ENCODE peak calls at places on chromosomes 1 and 21, in six cellular contexts. One of them, this sample, is unnamed. For H3K4me1, the result is how much of the 10 kb centered on the place peaks cover.

GRCh38 chr1:157992031-157992568 is 1.3 kb upstream of the KIRREL1 start:
- DNase-seq in tibial artery: peak
- DNase-seq in fibroblast of lung: peak
- DNase-seq in H9: peak
- DNase-seq in body of pancreas: peak
- DNase-seq in hepatocyte: peak
- DNase-seq in this sample: peak

GRCh38 chr21:38114717-38115333 is 142.0 kb upstream of the KCNJ15 start:
- DNase-seq in tibial artery: no peak
- DNase-seq in fibroblast of lung: no peak
- DNase-seq in H9: no peak
- DNase-seq in body of pancreas: no peak
- DNase-seq in hepatocyte: no peak
- DNase-seq in this sample: no peak

GRCh38 chr1:55064071-55064581 is 24.8 kb downstream of the PCSK9 start:
- DNase-seq in tibial artery: no peak
- DNase-seq in fibroblast of lung: peak
- DNase-seq in H9: peak
- DNase-seq in body of pancreas: no peak
- DNase-seq in hepatocyte: peak
- DNase-seq in this sample: no peak

GRCh38 chr1:230215049-230215448 is 148.0 kb downstream of the GALNT2 start:
- DNase-seq in tibial artery: peak
- DNase-seq in fibroblast of lung: peak
- DNase-seq in H9: peak
- DNase-seq in body of pancreas: peak
- DNase-seq in hepatocyte: peak
- DNase-seq in this sample: peak

GRCh38 chr1:204623894-204624361 is 61.6 kb downstream of the LRRN2 start:
- DNase-seq in tibial artery: no peak
- DNase-seq in fibroblast of lung: no peak
- DNase-seq in H9: peak
- DNase-seq in body of pancreas: no peak
- DNase-seq in hepatocyte: peak
- DNase-seq in this sample: no peak

GRCh38 chr1:31421404-31422040 is 8.5 kb downstream of the SERINC2 start:
- DNase-seq in tibial artery: no peak
- DNase-seq in fibroblast of lung: peak
- DNase-seq in H9: peak
- DNase-seq in body of pancreas: peak
- DNase-seq in hepatocyte: no peak
- DNase-seq in this sample: no peak

GRCh38 chr1:116506132-116507004 is 64.5 kb downstream of the CD58 start:
- DNase-seq in tibial artery: no peak
- DNase-seq in fibroblast of lung: peak
- DNase-seq in H9: no peak
- DNase-seq in body of pancreas: no peak
- DNase-seq in hepatocyte: peak
- DNase-seq in this sample: peak

GRCh38 chr1:97174039-97174704 is 452.6 kb downstream of the PTBP2 start:
- DNase-seq in tibial artery: no peak
- DNase-seq in fibroblast of lung: peak
- DNase-seq in H9: no peak
- DNase-seq in body of pancreas: no peak
- DNase-seq in hepatocyte: no peak
- DNase-seq in this sample: no peak

GRCh38 chr1:153506831-153507413 is 28.9 kb downstream of the S100A6 start:
- DNase-seq in tibial artery: peak
- DNase-seq in fibroblast of lung: peak
- DNase-seq in H9: no peak
- DNase-seq in body of pancreas: peak
- DNase-seq in hepatocyte: peak
- DNase-seq in this sample: peak

GRCh38 chr1:50369830-50370229 is 53.4 kb downstream of the DMRTA2 start:
- DNase-seq in tibial artery: no peak
- DNase-seq in fibroblast of lung: no peak
- DNase-seq in H9: peak
- DNase-seq in body of pancreas: no peak
- DNase-seq in hepatocyte: no peak
- DNase-seq in this sample: no peak

GRCh38 chr1:111730706-111731105 is 8.5 kb downstream of the INKA2 start:
- DNase-seq in tibial artery: no peak
- DNase-seq in fibroblast of lung: no peak
- DNase-seq in H9: no peak
- DNase-seq in body of pancreas: no peak
- DNase-seq in hepatocyte: no peak
- DNase-seq in this sample: no peak

GRCh38 chr1:17867470-17867869 is 112.3 kb downstream of the ACTL8 start:
- DNase-seq in tibial artery: no peak
- DNase-seq in fibroblast of lung: no peak
- DNase-seq in H9: no peak
- DNase-seq in body of pancreas: no peak
- DNase-seq in hepatocyte: no peak
- DNase-seq in this sample: no peak

GRCh38 chr1:22231995-22232690 is 89.2 kb upstream of the WNT4 start:
- DNase-seq in tibial artery: no peak
- DNase-seq in fibroblast of lung: no peak
- DNase-seq in H9: no peak
- DNase-seq in body of pancreas: no peak
- DNase-seq in hepatocyte: no peak
- DNase-seq in this sample: no peak

GRCh38 chr1:2432519-2432918 is 20.2 kb upstream of the PEX10 start:
- DNase-seq in tibial artery: no peak
- DNase-seq in fibroblast of lung: no peak
- DNase-seq in H9: no peak
- DNase-seq in body of pancreas: no peak
- DNase-seq in hepatocyte: no peak
- DNase-seq in this sample: no peak

GRCh38 chr21:46228345-46229051 is at the start of gene LSS:
- DNase-seq in tibial artery: peak
- DNase-seq in fibroblast of lung: peak
- DNase-seq in H9: peak
- DNase-seq in body of pancreas: peak
- DNase-seq in hepatocyte: peak
- DNase-seq in this sample: peak

GRCh38 chr1:172680244-172680643 is 21.3 kb downstream of the FASLG start:
- DNase-seq in tibial artery: no peak
- DNase-seq in fibroblast of lung: no peak
- DNase-seq in H9: no peak
- DNase-seq in body of pancreas: no peak
- DNase-seq in hepatocyte: no peak
- DNase-seq in this sample: no peak

GRCh38 chr1:115251856-115252255 is 86.2 kb downstream of the NGF start:
- DNase-seq in tibial artery: no peak
- DNase-seq in fibroblast of lung: peak
- DNase-seq in H9: no peak
- DNase-seq in body of pancreas: no peak
- DNase-seq in hepatocyte: peak
- DNase-seq in this sample: no peak

GRCh38 chr1:207007352-207008033 is 25.1 kb downstream of the C1orf116 start:
- DNase-seq in tibial artery: no peak
- DNase-seq in fibroblast of lung: peak
- DNase-seq in H9: no peak
- DNase-seq in body of pancreas: peak
- DNase-seq in hepatocyte: no peak
- DNase-seq in this sample: peak

GRCh38 chr1:116115476-116115875 is 4.3 kb downstream of the MAB21L3 start:
- DNase-seq in tibial artery: no peak
- DNase-seq in fibroblast of lung: peak
- DNase-seq in H9: no peak
- DNase-seq in body of pancreas: no peak
- DNase-seq in hepatocyte: no peak
- DNase-seq in this sample: no peak

GRCh38 chr1:223125249-223125648 is 17.8 kb downstream of the TLR5 start:
- DNase-seq in tibial artery: no peak
- DNase-seq in fibroblast of lung: no peak
- DNase-seq in H9: no peak
- DNase-seq in body of pancreas: no peak
- DNase-seq in hepatocyte: no peak
- DNase-seq in this sample: no peak

GRCh38 chr1:7385471-7386225 is 385.4 kb upstream of the VAMP3 start:
- DNase-seq in tibial artery: peak
- DNase-seq in fibroblast of lung: no peak
- DNase-seq in H9: peak
- DNase-seq in body of pancreas: no peak
- DNase-seq in hepatocyte: no peak
- DNase-seq in this sample: no peak

GRCh38 chr1:97920275-97920831 is 481 bp downstream of the DPYD start:
- DNase-seq in tibial artery: no peak
- DNase-seq in fibroblast of lung: peak
- DNase-seq in H9: no peak
- DNase-seq in body of pancreas: no peak
- DNase-seq in hepatocyte: no peak
- DNase-seq in this sample: no peak

GRCh38 chr1:83641206-83641658 is 357.7 kb downstream of the TTLL7 start:
- DNase-seq in tibial artery: no peak
- DNase-seq in fibroblast of lung: peak
- DNase-seq in H9: peak
- DNase-seq in body of pancreas: no peak
- DNase-seq in hepatocyte: peak
- DNase-seq in this sample: no peak

GRCh38 chr1:114554577-114554976 is 26.8 kb downstream of the BCAS2 start:
- DNase-seq in tibial artery: no peak
- DNase-seq in fibroblast of lung: no peak
- DNase-seq in H9: no peak
- DNase-seq in body of pancreas: no peak
- DNase-seq in hepatocyte: no peak
- DNase-seq in this sample: peak

GRCh38 chr21:33117268-33117888 is 47.4 kb downstream of the OLIG1 start:
- DNase-seq in tibial artery: no peak
- DNase-seq in fibroblast of lung: no peak
- DNase-seq in H9: no peak
- DNase-seq in body of pancreas: no peak
- DNase-seq in hepatocyte: no peak
- DNase-seq in this sample: no peak

GRCh38 chr21:36859744-36860501 is 106.5 kb downstream of the HLCS start:
- DNase-seq in tibial artery: peak
- DNase-seq in fibroblast of lung: peak
- DNase-seq in H9: peak
- DNase-seq in body of pancreas: peak
- DNase-seq in hepatocyte: peak
- DNase-seq in this sample: peak

GRCh38 chr1:159853417-159853816 is 9.0 kb downstream of the VSIG8 start:
- DNase-seq in tibial artery: no peak
- DNase-seq in fibroblast of lung: peak
- DNase-seq in H9: no peak
- DNase-seq in body of pancreas: no peak
- DNase-seq in hepatocyte: no peak
- DNase-seq in this sample: no peak
- H3K27ac ChIP-seq in tibial artery: peak
- H3K27ac ChIP-seq in fibroblast of lung: no peak
- H3K27ac ChIP-seq in H9: no peak
- H3K27ac ChIP-seq in body of pancreas: peak
- H3K27ac ChIP-seq in hepatocyte: peak
- H3K27ac ChIP-seq in this sample: no peak

GRCh38 chr1:214287884-214288283 is 6.9 kb downstream of the SMYD2 start:
- DNase-seq in tibial artery: no peak
- DNase-seq in fibroblast of lung: no peak
- DNase-seq in H9: no peak
- DNase-seq in body of pancreas: no peak
- DNase-seq in hepatocyte: no peak
- DNase-seq in this sample: no peak
- H3K4me1 ChIP-seq in tibial artery: under half
- H3K4me1 ChIP-seq in fibroblast of lung: under half
- H3K4me1 ChIP-seq in H9: under half
- H3K4me1 ChIP-seq in body of pancreas: under half
- H3K4me1 ChIP-seq in hepatocyte: under half
- H3K4me1 ChIP-seq in this sample: under half

DNA sequence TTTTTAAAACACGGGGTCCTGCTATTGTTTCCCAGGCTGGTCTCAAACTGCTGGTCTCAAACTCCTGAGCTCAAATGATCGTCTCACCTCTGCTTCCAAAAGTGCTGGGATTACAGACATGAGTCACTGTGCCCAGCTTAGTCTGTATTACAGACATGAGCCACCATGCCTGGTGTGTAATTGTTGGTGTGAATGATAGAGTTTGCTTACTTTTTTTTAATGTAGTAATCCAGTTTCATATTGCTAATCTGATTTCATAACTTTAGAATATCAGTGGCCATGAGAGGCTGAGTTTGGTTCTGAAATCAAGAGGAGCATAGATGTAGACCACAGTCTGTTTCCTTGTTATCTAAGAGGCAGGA is 3.4 kb downstream of the EPB41 start:
- DNase-seq in tibial artery: no peak
- DNase-seq in fibroblast of lung: no peak
- DNase-seq in H9: no peak
- DNase-seq in body of pancreas: no peak
- DNase-seq in hepatocyte: no peak
- DNase-seq in this sample: no peak
- H3K27ac ChIP-seq in tibial artery: no peak
- H3K27ac ChIP-seq in fibroblast of lung: no peak
- H3K27ac ChIP-seq in H9: no peak
- H3K27ac ChIP-seq in body of pancreas: no peak
- H3K27ac ChIP-seq in hepatocyte: no peak
- H3K27ac ChIP-seq in this sample: no peak

GRCh38 chr1:233112184-233113008 is 162.0 kb downstream of the NTPCR start:
- DNase-seq in tibial artery: no peak
- DNase-seq in fibroblast of lung: peak
- DNase-seq in H9: no peak
- DNase-seq in body of pancreas: no peak
- DNase-seq in hepatocyte: no peak
- DNase-seq in this sample: no peak

GRCh38 chr1:233105225-233105624 is 154.8 kb downstream of the NTPCR start:
- DNase-seq in tibial artery: no peak
- DNase-seq in fibroblast of lung: peak
- DNase-seq in H9: no peak
- DNase-seq in body of pancreas: no peak
- DNase-seq in hepatocyte: no peak
- DNase-seq in this sample: no peak

GRCh38 chr1:233107130-233107529 is 156.7 kb downstream of the NTPCR start:
- DNase-seq in tibial artery: no peak
- DNase-seq in fibroblast of lung: no peak
- DNase-seq in H9: no peak
- DNase-seq in body of pancreas: no peak
- DNase-seq in hepatocyte: no peak
- DNase-seq in this sample: no peak

GRCh38 chr1:233111731-233112130 is 161.3 kb downstream of the NTPCR start:
- DNase-seq in tibial artery: no peak
- DNase-seq in fibroblast of lung: no peak
- DNase-seq in H9: no peak
- DNase-seq in body of pancreas: no peak
- DNase-seq in hepatocyte: no peak
- DNase-seq in this sample: no peak

GRCh38 chr1:233109121-233109520 is 158.7 kb downstream of the NTPCR start:
- DNase-seq in tibial artery: no peak
- DNase-seq in fibroblast of lung: peak
- DNase-seq in H9: no peak
- DNase-seq in body of pancreas: no peak
- DNase-seq in hepatocyte: no peak
- DNase-seq in this sample: no peak
- H3K4me1 ChIP-seq in tibial artery: under half
- H3K4me1 ChIP-seq in fibroblast of lung: under half
- H3K4me1 ChIP-seq in H9: under half
- H3K4me1 ChIP-seq in body of pancreas: under half
- H3K4me1 ChIP-seq in hepatocyte: under half
- H3K4me1 ChIP-seq in this sample: under half